ENCODE peak calls at places on chromosomes 13 and 19, in seven cellular contexts. One of them, this sample, is unnamed.

GRCh38 chr13:52882803-52883202 is 34.4 kb upstream of the PCDH8 start:
- DNase-seq in GM12878: no peak
- DNase-seq in lower lobe of right lung: no peak
- DNase-seq in heart right ventricle: no peak
- DNase-seq in mesendoderm: no peak
- DNase-seq in astrocyte: no peak
- DNase-seq in testis: no peak
- DNase-seq in this sample: no peak

GRCh38 chr19:14138576-14139265 is 2.3 kb upstream of the ASF1B start:
- DNase-seq in GM12878: no peak
- DNase-seq in lower lobe of right lung: no peak
- DNase-seq in heart right ventricle: no peak
- DNase-seq in mesendoderm: no peak
- DNase-seq in astrocyte: peak; percentile 44
- DNase-seq in testis: no peak
- DNase-seq in this sample: no peak

GRCh38 chr19:56144396-56144795 is 3.3 kb downstream of the ZNF444 start:
- DNase-seq in GM12878: no peak
- DNase-seq in lower lobe of right lung: no peak
- DNase-seq in heart right ventricle: no peak
- DNase-seq in mesendoderm: no peak
- DNase-seq in astrocyte: no peak
- DNase-seq in testis: no peak
- DNase-seq in this sample: no peak

GRCh38 chr19:13099073-13099999 is 3.3 kb downstream of the LYL1 start:
- DNase-seq in GM12878: no peak
- DNase-seq in lower lobe of right lung: peak; percentile 91
- DNase-seq in heart right ventricle: peak; percentile 82
- DNase-seq in mesendoderm: peak; percentile 68
- DNase-seq in astrocyte: no peak
- DNase-seq in testis: peak; percentile 67
- DNase-seq in this sample: no peak

GRCh38 chr13:67308004-67308772 is 78.1 kb upstream of the PCDH9 start:
- DNase-seq in GM12878: no peak
- DNase-seq in lower lobe of right lung: no peak
- DNase-seq in heart right ventricle: no peak
- DNase-seq in mesendoderm: peak; percentile 6
- DNase-seq in astrocyte: no peak
- DNase-seq in testis: no peak
- DNase-seq in this sample: no peak

GRCh38 chr19:4051175-4052101 is 15.3 kb downstream of the ZBTB7A start:
- DNase-seq in GM12878: no peak
- DNase-seq in lower lobe of right lung: peak; percentile 80
- DNase-seq in heart right ventricle: no peak
- DNase-seq in mesendoderm: no peak
- DNase-seq in astrocyte: peak; percentile 45
- DNase-seq in testis: no peak
- DNase-seq in this sample: no peak

GRCh38 chr13:49262634-49263033 is 14.9 kb downstream of the CDADC1 start:
- DNase-seq in GM12878: no peak
- DNase-seq in lower lobe of right lung: no peak
- DNase-seq in heart right ventricle: no peak
- DNase-seq in mesendoderm: no peak
- DNase-seq in astrocyte: no peak
- DNase-seq in testis: no peak
- DNase-seq in this sample: no peak

GRCh38 chr19:35223856-35224505 is 4.6 kb downstream of the FAM187B start:
- DNase-seq in GM12878: no peak
- DNase-seq in lower lobe of right lung: no peak
- DNase-seq in heart right ventricle: no peak
- DNase-seq in mesendoderm: no peak
- DNase-seq in astrocyte: no peak
- DNase-seq in testis: no peak
- DNase-seq in this sample: peak; percentile 38

GRCh38 chr19:13748169-13748884 is 16.0 kb upstream of the MRI1 start:
- DNase-seq in GM12878: no peak
- DNase-seq in lower lobe of right lung: no peak
- DNase-seq in heart right ventricle: no peak
- DNase-seq in mesendoderm: peak; percentile 40
- DNase-seq in astrocyte: peak; percentile 53
- DNase-seq in testis: no peak
- DNase-seq in this sample: peak; percentile 63

GRCh38 chr19:30204721-30205120 is 167.5 kb upstream of the ZNF536 start:
- DNase-seq in GM12878: no peak
- DNase-seq in lower lobe of right lung: no peak
- DNase-seq in heart right ventricle: no peak
- DNase-seq in mesendoderm: no peak
- DNase-seq in astrocyte: no peak
- DNase-seq in testis: no peak
- DNase-seq in this sample: peak; percentile 38

GRCh38 chr13:34772206-34772605 is 169.9 kb upstream of the NBEA start:
- DNase-seq in GM12878: no peak
- DNase-seq in lower lobe of right lung: no peak
- DNase-seq in heart right ventricle: no peak
- DNase-seq in mesendoderm: peak; percentile 53
- DNase-seq in astrocyte: no peak
- DNase-seq in testis: no peak
- DNase-seq in this sample: no peak

GRCh38 chr19:47417746-47418594 is 1.4 kb downstream of the MEIS3 start:
- DNase-seq in GM12878: no peak
- DNase-seq in lower lobe of right lung: peak; percentile 9
- DNase-seq in heart right ventricle: no peak
- DNase-seq in mesendoderm: no peak
- DNase-seq in astrocyte: peak; percentile 8
- DNase-seq in testis: no peak
- DNase-seq in this sample: no peak

GRCh38 chr19:38274734-38275133 is 10.4 kb downstream of the SPINT2 start:
- DNase-seq in GM12878: no peak
- DNase-seq in lower lobe of right lung: no peak
- DNase-seq in heart right ventricle: peak; percentile 38
- DNase-seq in mesendoderm: no peak
- DNase-seq in astrocyte: no peak
- DNase-seq in testis: peak; percentile 45
- DNase-seq in this sample: no peak
- H3K4me1 ChIP-seq in GM12878: no peaks in the 10 kb centered on the region
- H3K4me1 ChIP-seq in lower lobe of right lung: peaks cover 70% of the 10 kb centered on the region
- H3K4me1 ChIP-seq in heart right ventricle: peaks cover 29% of the 10 kb centered on the region
- H3K4me1 ChIP-seq in mesendoderm: peaks cover 7% of the 10 kb centered on the region
- H3K4me1 ChIP-seq in astrocyte: peaks cover 23% of the 10 kb centered on the region
- H3K4me1 ChIP-seq in testis: peaks cover 8% of the 10 kb centered on the region
- H3K4me1 ChIP-seq in this sample: no peaks in the 10 kb centered on the region

DNA sequence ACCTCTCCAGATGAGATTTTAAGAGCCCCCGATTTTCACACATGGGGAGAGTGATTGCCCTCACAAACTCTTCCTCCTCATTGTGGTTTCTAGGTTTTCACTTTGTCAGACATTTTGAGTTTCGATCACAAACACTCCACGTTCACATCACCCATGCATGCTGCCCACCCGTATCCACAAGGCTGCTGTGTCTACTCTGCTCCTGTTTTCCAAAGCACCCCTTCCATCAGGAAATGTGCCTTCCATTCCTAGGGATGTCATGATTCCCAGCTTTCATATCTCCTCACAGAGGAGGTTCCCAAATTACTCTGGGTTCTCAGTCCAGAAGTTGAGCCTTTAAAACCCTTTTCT is 45.8 kb upstream of the CEACAM21 start:
- DNase-seq in GM12878: no peak
- DNase-seq in lower lobe of right lung: no peak
- DNase-seq in heart right ventricle: no peak
- DNase-seq in mesendoderm: no peak
- DNase-seq in astrocyte: no peak
- DNase-seq in testis: no peak
- DNase-seq in this sample: no peak
- H3K27ac ChIP-seq in GM12878: no peak overlapping the region
- H3K27ac ChIP-seq in lower lobe of right lung: peak overlapping the region; percentile 86
- H3K27ac ChIP-seq in heart right ventricle: no peak overlapping the region
- H3K27ac ChIP-seq in mesendoderm: no peak overlapping the region
- H3K27ac ChIP-seq in astrocyte: no peak overlapping the region
- H3K27ac ChIP-seq in testis: no peak overlapping the region
- H3K27ac ChIP-seq in this sample: peak overlapping the region; percentile 16

GRCh38 chr13:108494991-108495661 is 134.3 kb upstream of the MYO16 start:
- DNase-seq in GM12878: no peak
- DNase-seq in lower lobe of right lung: no peak
- DNase-seq in heart right ventricle: no peak
- DNase-seq in mesendoderm: peak; percentile 47
- DNase-seq in astrocyte: no peak
- DNase-seq in testis: no peak
- DNase-seq in this sample: no peak
- H3K4me3 ChIP-seq in GM12878: no peak overlapping the region
- H3K4me3 ChIP-seq in lower lobe of right lung: peak overlapping the region; percentile 46
- H3K4me3 ChIP-seq in heart right ventricle: peak overlapping the region; percentile 23
- H3K4me3 ChIP-seq in mesendoderm: peak overlapping the region; percentile 52
- H3K4me3 ChIP-seq in astrocyte: peak overlapping the region; percentile 53
- H3K4me3 ChIP-seq in testis: no peak overlapping the region
- H3K4me3 ChIP-seq in this sample: peak overlapping the region; percentile 39

DNA sequence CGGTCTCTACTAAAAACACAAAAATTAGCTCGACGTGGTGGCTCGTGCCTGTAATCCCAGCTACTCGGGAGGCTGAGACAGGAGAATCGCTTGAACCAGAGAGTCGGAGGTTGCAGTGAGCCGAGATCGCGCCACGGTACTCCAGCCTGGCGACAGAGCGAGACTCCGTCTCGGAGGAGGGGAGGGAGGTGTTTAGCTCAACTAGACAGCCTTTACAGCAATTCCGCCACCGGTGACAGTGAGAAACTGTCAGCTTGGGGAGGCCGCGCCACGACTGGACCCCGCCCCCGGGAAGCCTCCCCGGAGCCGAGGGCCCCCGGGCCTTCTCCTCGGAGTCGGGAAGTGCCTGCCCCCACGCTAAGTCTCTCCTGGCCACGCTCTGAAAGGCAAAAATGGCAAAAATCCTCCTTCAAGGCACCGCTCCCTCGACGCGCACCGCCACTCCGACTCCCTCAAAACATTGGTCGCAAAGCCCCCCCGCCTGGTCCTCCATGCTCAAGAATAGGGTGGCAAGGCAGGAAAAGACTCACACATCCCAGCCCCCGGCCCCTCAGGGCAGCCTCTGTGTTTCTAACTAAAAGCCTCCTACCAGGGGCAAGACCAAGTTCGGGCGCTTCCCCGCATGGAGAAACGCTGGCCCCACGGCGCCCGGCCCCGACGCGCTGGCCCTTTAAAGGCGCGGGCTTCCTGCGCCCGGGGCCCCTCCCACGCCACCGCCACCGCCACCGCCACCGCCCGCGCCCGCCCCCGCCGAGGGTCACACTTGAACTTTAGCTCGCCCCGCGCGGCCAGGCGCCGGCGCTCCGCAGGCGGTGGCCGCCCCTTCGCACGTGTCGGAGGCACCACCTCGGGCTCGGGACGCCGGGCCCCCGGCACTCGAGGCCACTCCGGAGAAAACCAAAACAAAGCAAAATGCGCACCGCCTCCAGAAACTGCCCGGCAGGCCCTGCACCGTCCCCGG is 2.1 kb downstream of the FOXO1 start:
- DNase-seq in GM12878: no peak
- DNase-seq in lower lobe of right lung: peak; percentile 90
- DNase-seq in heart right ventricle: peak; percentile 87
- DNase-seq in mesendoderm: peak; percentile 79
- DNase-seq in astrocyte: peak; percentile 13
- DNase-seq in testis: peak; percentile 83
- DNase-seq in this sample: peak; percentile 82
- H3K4me1 ChIP-seq in GM12878: peaks cover 21% of the 10 kb centered on the region
- H3K4me1 ChIP-seq in lower lobe of right lung: peaks cover 57% of the 10 kb centered on the region
- H3K4me1 ChIP-seq in heart right ventricle: peaks cover 55% of the 10 kb centered on the region
- H3K4me1 ChIP-seq in mesendoderm: peaks cover 8% of the 10 kb centered on the region
- H3K4me1 ChIP-seq in astrocyte: peaks cover 27% of the 10 kb centered on the region
- H3K4me1 ChIP-seq in testis: peaks cover 45% of the 10 kb centered on the region
- H3K4me1 ChIP-seq in this sample: no peaks in the 10 kb centered on the region

GRCh38 chr13:39527301-39527700 is 75.7 kb downstream of the LHFPL6 start:
- DNase-seq in GM12878: no peak
- DNase-seq in lower lobe of right lung: no peak
- DNase-seq in heart right ventricle: no peak
- DNase-seq in mesendoderm: no peak
- DNase-seq in astrocyte: no peak
- DNase-seq in testis: no peak
- DNase-seq in this sample: no peak
- H3K27ac ChIP-seq in GM12878: no peak overlapping the region
- H3K27ac ChIP-seq in lower lobe of right lung: no peak overlapping the region
- H3K27ac ChIP-seq in heart right ventricle: no peak overlapping the region
- H3K27ac ChIP-seq in mesendoderm: no peak overlapping the region
- H3K27ac ChIP-seq in astrocyte: peak overlapping the region; percentile 88
- H3K27ac ChIP-seq in testis: no peak overlapping the region
- H3K27ac ChIP-seq in this sample: no peak overlapping the region

GRCh38 chr19:17605761-17606745 is 50.6 kb downstream of the COLGALT1 start:
- DNase-seq in GM12878: peak; percentile 54
- DNase-seq in lower lobe of right lung: peak; percentile 92
- DNase-seq in heart right ventricle: peak; percentile 67
- DNase-seq in mesendoderm: peak; percentile 98
- DNase-seq in astrocyte: peak; percentile 30
- DNase-seq in testis: peak; percentile 87
- DNase-seq in this sample: peak; percentile 66

GRCh38 chr19:17607936-17608335 is 52.5 kb downstream of the COLGALT1 start:
- DNase-seq in GM12878: no peak
- DNase-seq in lower lobe of right lung: no peak
- DNase-seq in heart right ventricle: no peak
- DNase-seq in mesendoderm: no peak
- DNase-seq in astrocyte: no peak
- DNase-seq in testis: no peak
- DNase-seq in this sample: no peak

GRCh38 chr19:17605117-17605516 is 49.7 kb downstream of the COLGALT1 start:
- DNase-seq in GM12878: no peak
- DNase-seq in lower lobe of right lung: no peak
- DNase-seq in heart right ventricle: no peak
- DNase-seq in mesendoderm: no peak
- DNase-seq in astrocyte: no peak
- DNase-seq in testis: no peak
- DNase-seq in this sample: no peak

GRCh38 chr19:17604372-17605025 is 49.0 kb downstream of the COLGALT1 start:
- DNase-seq in GM12878: no peak
- DNase-seq in lower lobe of right lung: no peak
- DNase-seq in heart right ventricle: no peak
- DNase-seq in mesendoderm: no peak
- DNase-seq in astrocyte: no peak
- DNase-seq in testis: no peak
- DNase-seq in this sample: no peak

DNA sequence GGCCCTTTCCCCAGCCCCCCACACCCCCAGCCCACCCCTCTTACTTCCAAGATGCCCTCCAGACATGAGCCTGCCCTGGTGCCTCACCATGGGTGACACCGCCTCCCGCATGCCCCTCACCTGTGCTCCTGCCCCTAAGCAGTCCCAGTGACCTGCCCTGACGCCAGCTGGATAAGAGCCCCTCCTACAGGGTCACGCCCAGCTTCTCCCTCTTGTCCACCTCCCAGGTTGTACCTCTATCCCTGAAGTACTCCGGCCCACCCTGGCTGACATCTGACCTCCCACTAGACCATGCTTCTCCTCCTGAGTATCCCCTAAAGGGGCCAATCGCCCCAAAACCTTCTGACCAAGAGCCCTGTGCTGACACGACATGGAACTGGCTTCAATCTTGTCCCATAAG is 51.3 kb downstream of the COLGALT1 start:
- DNase-seq in GM12878: no peak
- DNase-seq in lower lobe of right lung: no peak
- DNase-seq in heart right ventricle: no peak
- DNase-seq in mesendoderm: peak; percentile 50
- DNase-seq in astrocyte: no peak
- DNase-seq in testis: no peak
- DNase-seq in this sample: no peak
- H3K4me3 ChIP-seq in GM12878: no peak overlapping the region
- H3K4me3 ChIP-seq in lower lobe of right lung: peak overlapping the region; percentile 52
- H3K4me3 ChIP-seq in heart right ventricle: no peak overlapping the region
- H3K4me3 ChIP-seq in mesendoderm: no peak overlapping the region
- H3K4me3 ChIP-seq in astrocyte: no peak overlapping the region
- H3K4me3 ChIP-seq in testis: peak overlapping the region; percentile 52
- H3K4me3 ChIP-seq in this sample: peak overlapping the region; percentile 46